ENCODE peak calls at places on chromosomes 7 and 10, in nine cellular contexts. One of them, this sample, is unnamed.

GRCh38 chr10:5622186-5622585 is 44.2 kb downstream of the ASB13 start:
- DNase-seq in small intestine: no peak
- DNase-seq in activated CD4-positive, alpha-beta T cell treated with anti-CD3 and anti-CD28 coated beads for 48 hours: no peak
- DNase-seq in kidney tubule cell: no peak
- DNase-seq in activated T-cell treated with anti-CD3 and anti-CD28 coated beads, Interleukin-2, amount 50 U/mL, for 72 hours: no peak
- DNase-seq in HFFc6: no peak
- DNase-seq in activated naive CD8-positive, alpha-beta T cell treated with anti-CD3 and anti-CD28 coated beads, Interleukin-2, amount 50 U/mL, for 24 hours: no peak
- DNase-seq in CD8-positive, alpha-beta T cell: no peak
- DNase-seq in fibroblast of gingiva: no peak
- DNase-seq in this sample: no peak

GRCh38 chr10:78552261-78552811 is 516.4 kb upstream of the ZMIZ1 start:
- DNase-seq in CD8-positive, alpha-beta T cell: no peak
- DNase-seq in activated naive CD8-positive, alpha-beta T cell treated with anti-CD3 and anti-CD28 coated beads, Interleukin-2, amount 50 U/mL, for 24 hours: no peak
- DNase-seq in fibroblast of gingiva: peak; percentile 19
- DNase-seq in HFFc6: no peak
- DNase-seq in small intestine: no peak
- DNase-seq in kidney tubule cell: no peak
- DNase-seq in activated T-cell treated with anti-CD3 and anti-CD28 coated beads, Interleukin-2, amount 50 U/mL, for 72 hours: no peak
- DNase-seq in activated CD4-positive, alpha-beta T cell treated with anti-CD3 and anti-CD28 coated beads for 48 hours: no peak
- DNase-seq in this sample: no peak

GRCh38 chr7:55100172-55100961 is 81.5 kb downstream of the EGFR start:
- DNase-seq in HFFc6: no peak
- DNase-seq in activated CD4-positive, alpha-beta T cell treated with anti-CD3 and anti-CD28 coated beads for 48 hours: no peak
- DNase-seq in kidney tubule cell: no peak
- DNase-seq in CD8-positive, alpha-beta T cell: no peak
- DNase-seq in activated naive CD8-positive, alpha-beta T cell treated with anti-CD3 and anti-CD28 coated beads, Interleukin-2, amount 50 U/mL, for 24 hours: no peak
- DNase-seq in small intestine: no peak
- DNase-seq in activated T-cell treated with anti-CD3 and anti-CD28 coated beads, Interleukin-2, amount 50 U/mL, for 72 hours: no peak
- DNase-seq in fibroblast of gingiva: peak; percentile 63
- DNase-seq in this sample: no peak

GRCh38 chr7:134991469-134992339 is 5.4 kb downstream of the AGBL3 start:
- DNase-seq in kidney tubule cell: peak; percentile 48
- DNase-seq in HFFc6: peak; percentile 5
- DNase-seq in small intestine: peak; percentile 8
- DNase-seq in activated CD4-positive, alpha-beta T cell treated with anti-CD3 and anti-CD28 coated beads for 48 hours: no peak
- DNase-seq in activated T-cell treated with anti-CD3 and anti-CD28 coated beads, Interleukin-2, amount 50 U/mL, for 72 hours: no peak
- DNase-seq in CD8-positive, alpha-beta T cell: no peak
- DNase-seq in activated naive CD8-positive, alpha-beta T cell treated with anti-CD3 and anti-CD28 coated beads, Interleukin-2, amount 50 U/mL, for 24 hours: no peak
- DNase-seq in fibroblast of gingiva: no peak
- DNase-seq in this sample: no peak

GRCh38 chr7:9645756-9646155 is 1212.3 kb downstream of the NXPH1 start:
- DNase-seq in small intestine: no peak
- DNase-seq in activated T-cell treated with anti-CD3 and anti-CD28 coated beads, Interleukin-2, amount 50 U/mL, for 72 hours: no peak
- DNase-seq in CD8-positive, alpha-beta T cell: no peak
- DNase-seq in activated naive CD8-positive, alpha-beta T cell treated with anti-CD3 and anti-CD28 coated beads, Interleukin-2, amount 50 U/mL, for 24 hours: no peak
- DNase-seq in HFFc6: no peak
- DNase-seq in fibroblast of gingiva: no peak
- DNase-seq in activated CD4-positive, alpha-beta T cell treated with anti-CD3 and anti-CD28 coated beads for 48 hours: no peak
- DNase-seq in kidney tubule cell: no peak
- DNase-seq in this sample: no peak

GRCh38 chr10:100894033-100894432 is 18.7 kb upstream of the SLF2 start:
- DNase-seq in CD8-positive, alpha-beta T cell: no peak
- DNase-seq in kidney tubule cell: no peak
- DNase-seq in fibroblast of gingiva: no peak
- DNase-seq in activated naive CD8-positive, alpha-beta T cell treated with anti-CD3 and anti-CD28 coated beads, Interleukin-2, amount 50 U/mL, for 24 hours: no peak
- DNase-seq in HFFc6: no peak
- DNase-seq in small intestine: peak; percentile 68
- DNase-seq in activated T-cell treated with anti-CD3 and anti-CD28 coated beads, Interleukin-2, amount 50 U/mL, for 72 hours: no peak
- DNase-seq in activated CD4-positive, alpha-beta T cell treated with anti-CD3 and anti-CD28 coated beads for 48 hours: no peak
- DNase-seq in this sample: no peak

GRCh38 chr7:47371733-47372368 is 210.1 kb downstream of the TNS3 start:
- DNase-seq in activated T-cell treated with anti-CD3 and anti-CD28 coated beads, Interleukin-2, amount 50 U/mL, for 72 hours: no peak
- DNase-seq in activated CD4-positive, alpha-beta T cell treated with anti-CD3 and anti-CD28 coated beads for 48 hours: no peak
- DNase-seq in activated naive CD8-positive, alpha-beta T cell treated with anti-CD3 and anti-CD28 coated beads, Interleukin-2, amount 50 U/mL, for 24 hours: no peak
- DNase-seq in HFFc6: no peak
- DNase-seq in small intestine: peak; percentile 89
- DNase-seq in kidney tubule cell: peak; percentile 90
- DNase-seq in CD8-positive, alpha-beta T cell: no peak
- DNase-seq in fibroblast of gingiva: no peak
- DNase-seq in this sample: no peak

GRCh38 chr10:130301026-130301892 is 165.1 kb downstream of the GLRX3 start:
- DNase-seq in activated CD4-positive, alpha-beta T cell treated with anti-CD3 and anti-CD28 coated beads for 48 hours: peak; percentile 85
- DNase-seq in HFFc6: no peak
- DNase-seq in CD8-positive, alpha-beta T cell: peak; percentile 44
- DNase-seq in activated T-cell treated with anti-CD3 and anti-CD28 coated beads, Interleukin-2, amount 50 U/mL, for 72 hours: peak; percentile 76
- DNase-seq in activated naive CD8-positive, alpha-beta T cell treated with anti-CD3 and anti-CD28 coated beads, Interleukin-2, amount 50 U/mL, for 24 hours: peak; percentile 53
- DNase-seq in fibroblast of gingiva: peak; percentile 52
- DNase-seq in kidney tubule cell: peak; percentile 69
- DNase-seq in small intestine: peak; percentile 72
- DNase-seq in this sample: peak; percentile 79

GRCh38 chr7:24337180-24337579 is 53.2 kb downstream of the NPY start:
- DNase-seq in activated naive CD8-positive, alpha-beta T cell treated with anti-CD3 and anti-CD28 coated beads, Interleukin-2, amount 50 U/mL, for 24 hours: no peak
- DNase-seq in kidney tubule cell: no peak
- DNase-seq in fibroblast of gingiva: no peak
- DNase-seq in CD8-positive, alpha-beta T cell: no peak
- DNase-seq in small intestine: no peak
- DNase-seq in activated CD4-positive, alpha-beta T cell treated with anti-CD3 and anti-CD28 coated beads for 48 hours: no peak
- DNase-seq in HFFc6: no peak
- DNase-seq in activated T-cell treated with anti-CD3 and anti-CD28 coated beads, Interleukin-2, amount 50 U/mL, for 72 hours: no peak
- DNase-seq in this sample: no peak

This sample was measured in stimulated activated naive CD4-positive, alpha-beta T cell.